ENCODE peak calls at places on chromosomes 4 and X, in seven cellular contexts. L, H, Y, N, A, B and X are unnamed samples.

GRCh38 chr4:184961693-184962092 is 56.6 kb upstream of the HELT start:
- DNase-seq in Y (no peak), A (peak; percentile 57), N (no peak), L (no peak), B (no peak), H (no peak), X (no peak)

GRCh38 chrX:20969565-20969964 is 404.7 kb upstream of the CNKSR2 start:
- DNase-seq in Y (no peak), A (no peak), B (no peak), N (no peak), H (no peak), L (no peak), X (no peak)

GRCh38 chr4:168183717-168184571 is 91.6 kb downstream of the ANXA10 start:
- DNase-seq in N (peak; percentile 43), A (no peak), L (no peak), H (peak; percentile 23), Y (peak; percentile 14), B (no peak), X (peak; percentile 70)

GRCh38 chrX:17922303-17922702 is 61.2 kb upstream of the RAI2 start:
- DNase-seq in A (no peak), H (no peak), B (no peak), Y (no peak), L (no peak), N (no peak), X (no peak)

GRCh38 chrX:45852884-45853283 is 652.2 kb upstream of the DIPK2B start:
- DNase-seq in L (no peak), B (no peak), A (no peak), H (peak; percentile 44), Y (no peak), N (no peak), X (peak; percentile 46)

GRCh38 chr4:82380344-82380743 is 6.6 kb upstream of the HNRNPD start:
- DNase-seq in L (peak; percentile 31), N (no peak), B (peak; percentile 74), Y (no peak), A (peak; percentile 48), H (peak; percentile 96), X (no peak)

GRCh38 chrX:18899796-18900380 is 84.0 kb downstream of the PHKA2 start:
- DNase-seq in N (no peak), B (no peak), H (no peak), A (peak; percentile 22), L (no peak), Y (no peak), X (peak; percentile 12)

GRCh38 chr4:109465065-109465464 is 31.4 kb downstream of the SEC24B start:
- DNase-seq in N (no peak), L (no peak), A (no peak), H (no peak), Y (no peak), B (no peak), X (no peak)

GRCh38 chrX:6498324-6498723 is 36.6 kb downstream of the VCX3A start:
- DNase-seq in H (no peak), A (no peak), N (no peak), L (no peak), Y (no peak), B (no peak), X (no peak)

GRCh38 chr4:147370473-147370872 is 110.4 kb upstream of the EDNRA start:
- DNase-seq in Y (no peak), L (no peak), B (no peak), H (peak; percentile 88), N (no peak), A (no peak), X (no peak)

GRCh38 chr4:122826596-122827257 is at the start of gene FGF2:
- DNase-seq in L (peak; percentile 78), H (peak; percentile 33), N (peak; percentile 55), Y (no peak), A (peak; percentile 91), B (peak; percentile 67), X (peak; percentile 89)

GRCh38 chr4:163048447-163048846 is 118.2 kb downstream of the NAF1 start:
- DNase-seq in N (peak; percentile 61), A (no peak), B (no peak), Y (peak; percentile 21), L (no peak), H (peak; percentile 21), X (peak; percentile 48)

GRCh38 chrX:145552643-145553042 is 265.0 kb upstream of the SLITRK2 start:
- DNase-seq in L (no peak), Y (no peak), N (no peak), B (no peak), H (no peak), A (no peak), X (no peak)

GRCh38 chr4:123896446-123897071 is 500.0 kb downstream of the SPRY1 start:
- DNase-seq in A (no peak), B (no peak), N (no peak), Y (no peak), L (no peak), H (no peak), X (peak; percentile 50)

GRCh38 chrX:7689791-7690412 is 153.1 kb upstream of the VCX start:
- DNase-seq in Y (no peak), L (no peak), B (no peak), N (peak; percentile 28), H (peak; percentile 61), A (no peak), X (no peak)

GRCh38 chrX:18871161-18871880 is 112.6 kb downstream of the PHKA2 start:
- DNase-seq in H (no peak), L (no peak), A (no peak), Y (no peak), B (no peak), N (no peak), X (no peak)

GRCh38 chr4:90718926-90719325 is 591.7 kb downstream of the CCSER1 start:
- DNase-seq in Y (no peak), H (no peak), N (no peak), A (no peak), L (no peak), B (no peak), X (no peak)

DNA sequence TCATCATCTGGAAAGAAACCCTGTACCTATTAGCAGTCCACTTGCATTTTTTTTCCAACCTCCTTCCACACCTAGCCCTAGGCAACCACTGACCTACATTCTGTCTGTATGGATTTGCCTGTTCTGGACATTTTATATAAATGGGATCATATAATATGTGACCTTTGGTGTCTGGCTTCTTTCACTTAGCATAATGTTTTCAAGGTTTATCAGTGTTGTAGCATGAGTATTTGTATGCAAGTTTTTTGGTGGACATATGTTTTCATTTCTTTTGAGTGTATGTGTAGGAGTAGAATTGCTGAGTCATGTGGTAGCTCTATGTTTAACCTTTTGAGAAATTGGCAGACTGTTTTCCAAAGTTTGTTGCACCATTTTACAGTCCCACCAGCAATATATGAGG is 198.6 kb downstream of the CEP135 start:
- DNase-seq in B (no peak), A (no peak), N (no peak), Y (no peak), L (no peak), H (no peak), X (peak; percentile 79)
- H3K4me1 ChIP-seq in B (no peaks in the 10 kb centered on the region), A (no peaks in the 10 kb centered on the region), N (no peaks in the 10 kb centered on the region), Y (no peaks in the 10 kb centered on the region), L (no peaks in the 10 kb centered on the region), H (no peaks in the 10 kb centered on the region), X (peaks cover 17% of the 10 kb centered on the region)

GRCh38 chr4:87044511-87045369 is 109.9 kb downstream of the AFF1 start:
- DNase-seq in Y (no peak), B (no peak), A (no peak), N (no peak), L (no peak), H (no peak), X (no peak)
- H3K4me1 ChIP-seq in Y (peaks cover 31% of the 10 kb centered on the region), B (peaks cover 98% of the 10 kb centered on the region), A (peaks cover 51% of the 10 kb centered on the region), N (no peaks in the 10 kb centered on the region), L (peaks cover 76% of the 10 kb centered on the region), H (peaks cover 27% of the 10 kb centered on the region), X (peaks cover 46% of the 10 kb centered on the region)

GRCh38 chrX:103730147-103730546 is 19.4 kb downstream of the TMEM31 start:
- DNase-seq in A (no peak), N (no peak), B (no peak), Y (no peak), L (no peak), H (no peak), X (no peak)
- H3K4me1 ChIP-seq in A (no peaks in the 10 kb centered on the region), N (peaks cover 8% of the 10 kb centered on the region), B (peaks cover 8% of the 10 kb centered on the region), Y (no peaks in the 10 kb centered on the region), L (no peaks in the 10 kb centered on the region), H (peaks cover 30% of the 10 kb centered on the region), X (peaks cover 13% of the 10 kb centered on the region)

DNA sequence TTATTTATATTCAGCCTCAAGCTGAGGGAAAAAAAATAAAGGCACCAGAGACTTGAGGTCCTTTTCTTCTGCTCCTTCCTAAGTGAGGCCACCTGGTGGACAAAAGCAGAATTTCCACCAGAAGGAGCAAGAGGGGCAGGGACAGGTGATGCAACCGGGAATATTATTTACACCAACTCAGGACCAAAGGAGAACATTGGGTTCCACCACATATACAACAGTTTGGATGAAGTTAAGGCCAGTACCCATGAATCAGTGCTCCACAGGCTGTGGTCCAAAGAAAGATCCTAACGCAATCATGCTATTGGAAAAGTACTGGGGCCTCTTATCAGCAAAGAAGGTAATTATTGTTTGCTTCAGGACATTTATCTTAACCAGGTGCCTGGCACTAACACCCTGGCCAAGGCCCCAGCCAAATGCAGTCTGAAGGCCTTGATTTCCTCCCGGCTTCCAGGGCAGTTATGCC is 57.4 kb downstream of the TSC22D3 start:
- DNase-seq in H (peak; percentile 69), Y (peak; percentile 44), L (peak; percentile 64), A (no peak), N (peak; percentile 77), B (no peak), X (peak; percentile 93)
- H3K4me1 ChIP-seq in H (peaks cover 13% of the 10 kb centered on the region), Y (peaks cover 14% of the 10 kb centered on the region), L (peaks cover 30% of the 10 kb centered on the region), A (peaks cover 9% of the 10 kb centered on the region), N (peaks cover 17% of the 10 kb centered on the region), B (peaks cover 60% of the 10 kb centered on the region), X (peaks cover 25% of the 10 kb centered on the region)

GRCh38 chr4:3529363-3529762 is 2.9 kb downstream of the LRPAP1 start:
- DNase-seq in N (no peak), B (peak; percentile 53), L (peak; percentile 51), H (no peak), A (peak; percentile 42), Y (no peak), X (peak; percentile 15)
- H3K4me1 ChIP-seq in N (peaks cover 4% of the 10 kb centered on the region), B (peaks cover 54% of the 10 kb centered on the region), L (peaks cover 19% of the 10 kb centered on the region), H (peaks cover 17% of the 10 kb centered on the region), A (peaks cover 36% of the 10 kb centered on the region), Y (peaks cover 28% of the 10 kb centered on the region), X (peaks cover 31% of the 10 kb centered on the region)

GRCh38 chr4:84916233-84916632 is 50.3 kb downstream of the WDFY3 start:
- DNase-seq in L (no peak), Y (no peak), B (no peak), H (no peak), N (no peak), A (no peak), X (no peak)
- H3K4me1 ChIP-seq in L (peaks cover 45% of the 10 kb centered on the region), Y (no peaks in the 10 kb centered on the region), B (peaks cover 68% of the 10 kb centered on the region), H (peaks cover 10% of the 10 kb centered on the region), N (no peaks in the 10 kb centered on the region), A (peaks cover 27% of the 10 kb centered on the region), X (peaks cover 63% of the 10 kb centered on the region)

GRCh38 chrX:63525491-63525890 is 174.4 kb upstream of the SPIN4 start:
- DNase-seq in H (no peak), Y (no peak), A (no peak), L (no peak), N (peak; percentile 42), B (no peak), X (no peak)
- H3K4me1 ChIP-seq in H (no peaks in the 10 kb centered on the region), Y (no peaks in the 10 kb centered on the region), A (no peaks in the 10 kb centered on the region), L (no peaks in the 10 kb centered on the region), N (no peaks in the 10 kb centered on the region), B (no peaks in the 10 kb centered on the region), X (no peaks in the 10 kb centered on the region)